ENCODE peak calls at places on chromosomes 1 and 21, in five cellular contexts. Q is trophoblast cell, D is IMR-90, C is neuronal stem cell, R is H1. E is an unnamed sample.

GRCh38 chr1:87598429-87598828 is 269.7 kb downstream of the LMO4 start:
- DNase-seq in R (peak), D (no peak), Q (peak), C (no peak), E (peak)

GRCh38 chr1:10211805-10212405 is 1.5 kb downstream of the KIF1B start:
- DNase-seq in R (no peak), C (no peak), D (no peak), Q (peak), E (no peak)

GRCh38 chr1:59298710-59299346 is 1.9 kb downstream of the FGGY start:
- DNase-seq in D (peak), Q (no peak), R (no peak), C (no peak), E (peak)

GRCh38 chr1:189103956-189104355 is 1373.7 kb downstream of the BRINP3 start:
- DNase-seq in R (no peak), D (peak), Q (no peak), C (no peak), E (no peak)

GRCh38 chr1:116988248-116988647 is 13.3 kb upstream of the CD101 start:
- DNase-seq in Q (no peak), R (no peak), D (no peak), C (no peak), E (no peak)

GRCh38 chr21:17709266-17709611 is 96.5 kb upstream of the BTG3 start:
- DNase-seq in C (no peak), Q (no peak), R (no peak), D (no peak), E (no peak)

GRCh38 chr1:21914880-21915640 is 22.1 kb downstream of the HSPG2 start:
- DNase-seq in C (no peak), D (no peak), R (no peak), Q (no peak), E (no peak)

GRCh38 chr1:25090707-25091422 is 141.4 kb downstream of the SYF2 start:
- DNase-seq in Q (no peak), R (no peak), C (no peak), D (no peak), E (peak)

GRCh38 chr1:241275981-241276380 is 81.0 kb downstream of the RGS7 start:
- DNase-seq in R (no peak), D (no peak), Q (no peak), C (no peak), E (peak)

GRCh38 chr1:151980287-151981177 is 13.1 kb downstream of the S100A10 start:
- DNase-seq in D (peak), R (no peak), C (no peak), Q (no peak), E (no peak)

GRCh38 chr1:19615438-19615837 is 28.7 kb upstream of the NBL1 start:
- DNase-seq in D (no peak), C (no peak), Q (no peak), R (no peak), E (no peak)

GRCh38 chr1:244783138-244783537 is 52.3 kb upstream of the COX20 start:
- DNase-seq in C (no peak), D (no peak), Q (no peak), R (no peak), E (no peak)

GRCh38 chr1:244779410-244779809 is 56.0 kb upstream of the COX20 start:
- DNase-seq in Q (no peak), R (no peak), C (no peak), D (peak), E (no peak)

GRCh38 chr1:244782056-244782455 is 53.4 kb upstream of the COX20 start:
- DNase-seq in D (peak), Q (no peak), R (no peak), C (no peak), E (no peak)

GRCh38 chr1:244778356-244778755 is 57.1 kb upstream of the COX20 start:
- DNase-seq in Q (no peak), R (no peak), C (no peak), D (peak), E (no peak)

DNA sequence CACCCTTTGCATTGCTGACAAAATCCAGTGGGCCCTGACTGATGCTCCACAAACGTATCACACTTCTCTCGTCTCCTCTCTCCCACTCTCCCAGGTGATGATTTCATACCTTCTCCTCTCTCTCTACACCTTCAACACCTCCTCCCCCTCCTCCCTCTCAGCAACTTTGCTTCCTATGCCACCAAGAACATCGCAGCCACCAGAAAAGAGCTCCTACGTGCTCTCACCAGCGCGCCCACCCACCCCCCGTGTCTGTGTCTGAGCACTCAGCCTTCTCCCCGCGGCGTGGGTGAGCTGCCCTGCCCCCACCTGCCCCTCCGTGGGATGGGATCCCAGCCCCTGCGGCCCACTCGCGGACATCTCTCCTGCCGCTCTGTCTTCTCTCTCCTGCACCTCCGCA is 55.1 kb upstream of the COX20 start:
- DNase-seq in D (no peak), Q (no peak), C (no peak), R (no peak), E (no peak)
- H4K8ac ChIP-seq in D (no peak), Q (no peak), C (no peak), R (no peak), E (no peak)

DNA sequence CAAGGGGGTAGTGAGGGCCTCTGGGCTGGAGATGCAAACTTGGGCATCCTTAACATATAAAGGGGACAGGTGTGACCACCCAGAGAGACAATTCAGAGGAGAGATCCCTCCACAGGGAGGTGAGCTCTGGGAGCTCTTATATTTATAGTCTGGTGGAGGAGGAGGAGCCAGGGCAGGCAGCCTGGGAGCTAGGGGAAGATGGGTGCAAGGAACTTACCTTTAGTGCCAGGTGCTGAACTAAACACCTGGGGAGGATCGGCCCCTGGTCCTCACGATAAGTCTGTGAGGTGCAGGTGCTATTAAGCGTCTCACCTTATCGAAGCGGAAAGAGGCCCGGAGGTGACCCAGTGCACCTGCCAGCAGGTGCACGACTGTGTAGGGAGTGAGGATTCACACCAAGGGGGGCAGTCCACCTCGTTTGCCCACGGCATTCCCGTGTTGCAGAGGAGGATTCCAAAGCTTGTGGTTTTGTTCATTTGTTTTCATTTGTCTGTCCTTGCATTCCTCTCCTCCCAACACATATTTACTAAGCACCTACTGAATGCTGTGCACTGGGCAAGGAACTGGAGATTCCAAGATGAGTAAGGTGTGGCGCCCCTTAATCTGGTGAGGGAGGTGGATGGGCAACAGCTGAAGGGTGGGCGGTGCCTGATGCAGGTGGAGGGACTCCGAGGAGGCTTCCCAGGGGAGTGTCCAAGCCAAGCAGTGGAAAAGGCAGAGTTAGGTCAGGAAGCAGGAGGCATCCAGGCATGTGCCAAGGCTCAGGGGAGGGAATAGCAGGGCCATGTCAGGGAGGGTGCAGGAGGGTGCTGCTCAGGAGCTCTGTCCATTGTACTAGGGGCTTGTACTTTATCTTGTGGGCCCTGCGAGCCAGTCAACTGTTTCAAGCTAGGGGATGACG is 11.4 kb downstream of the ARHGEF10L start:
- DNase-seq in Q (no peak), D (peak), R (no peak), C (no peak), E (no peak)
- H4K8ac ChIP-seq in Q (no peak), D (peak), R (peak), C (no peak), E (no peak)

GRCh38 chr1:85580046-85580411 is 532 bp upstream of the CCN1 start:
- DNase-seq in D (peak), C (no peak), R (peak), Q (peak), E (no peak)
- H4K8ac ChIP-seq in D (peak), C (no peak), R (no peak), Q (no peak), E (no peak)

GRCh38 chr1:97711858-97712257 is 209.0 kb downstream of the DPYD start:
- DNase-seq in C (no peak), Q (no peak), D (no peak), R (no peak), E (no peak)

GRCh38 chr1:97712980-97713379 is 207.9 kb downstream of the DPYD start:
- DNase-seq in D (no peak), R (no peak), C (no peak), Q (no peak), E (no peak)
- H4K8ac ChIP-seq in D (no peak), R (no peak), C (no peak), Q (no peak), E (no peak)

GRCh38 chr1:42942444-42942843 is 16.2 kb downstream of the SLC2A1 start:
- DNase-seq in R (no peak), Q (no peak), D (no peak), C (no peak), E (no peak)

GRCh38 chr1:42941640-42942330 is 16.9 kb downstream of the SLC2A1 start:
- DNase-seq in R (no peak), Q (peak), C (no peak), D (peak), E (peak)

GRCh38 chr1:42939216-42939615 is 19.5 kb downstream of the SLC2A1 start:
- DNase-seq in Q (no peak), R (no peak), D (no peak), C (no peak), E (no peak)

GRCh38 chr1:42943166-42943565 is 15.5 kb downstream of the SLC2A1 start:
- DNase-seq in R (no peak), C (no peak), D (no peak), Q (no peak), E (no peak)

DNA sequence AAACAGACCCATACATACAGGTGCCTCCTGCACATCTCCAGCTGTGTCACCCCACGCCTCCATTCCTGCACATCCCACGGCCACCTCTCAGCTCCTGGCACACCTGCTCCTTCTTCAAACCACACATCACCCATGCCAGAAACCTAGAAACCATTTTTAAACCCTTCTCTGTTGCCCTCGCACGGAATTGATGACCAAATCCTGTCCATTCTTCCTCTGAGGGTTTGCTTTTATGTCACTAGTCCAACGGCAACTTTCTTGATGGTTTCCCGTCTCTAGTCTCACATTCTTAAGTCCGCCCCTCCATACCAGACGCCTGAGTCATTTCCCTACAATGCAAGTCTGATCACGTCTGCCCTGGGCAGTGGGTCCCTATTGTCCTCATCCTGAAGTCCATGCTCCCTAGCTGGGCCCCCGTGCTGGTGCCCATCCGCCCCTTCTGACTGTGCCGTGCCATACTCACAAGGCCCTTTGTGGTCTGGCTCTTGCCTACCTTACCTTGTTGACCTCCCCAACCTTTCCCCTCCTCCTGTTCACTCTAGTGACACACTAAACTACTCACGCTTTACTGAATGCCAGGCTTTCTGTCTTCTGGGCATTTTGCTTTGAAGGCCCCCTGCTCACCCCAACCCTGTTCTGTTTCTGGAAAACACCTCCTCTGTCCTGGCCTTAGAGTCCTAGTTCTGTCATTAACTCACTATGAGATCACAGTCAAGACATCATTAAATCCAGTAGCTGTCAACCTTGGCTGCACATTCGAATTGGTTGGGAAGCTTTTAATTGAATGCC is 17.6 kb downstream of the SLC2A1 start:
- DNase-seq in D (peak), Q (peak), C (no peak), R (no peak), E (peak)
- H4K8ac ChIP-seq in D (peak), Q (peak), C (no peak), R (no peak), E (no peak)

GRCh38 chr1:109910123-109910962 is at the start of gene CSF1:
- DNase-seq in Q (peak), R (peak), D (peak), C (peak), E (peak)
- H4K8ac ChIP-seq in Q (peak), R (no peak), D (peak), C (no peak), E (no peak)

GRCh38 chr1:234899041-234899787 is 229.4 kb downstream of the TOMM20 start:
- DNase-seq in D (peak), C (no peak), R (no peak), Q (no peak), E (peak)
- H4K8ac ChIP-seq in D (peak), C (no peak), R (no peak), Q (no peak), E (no peak)

DNA sequence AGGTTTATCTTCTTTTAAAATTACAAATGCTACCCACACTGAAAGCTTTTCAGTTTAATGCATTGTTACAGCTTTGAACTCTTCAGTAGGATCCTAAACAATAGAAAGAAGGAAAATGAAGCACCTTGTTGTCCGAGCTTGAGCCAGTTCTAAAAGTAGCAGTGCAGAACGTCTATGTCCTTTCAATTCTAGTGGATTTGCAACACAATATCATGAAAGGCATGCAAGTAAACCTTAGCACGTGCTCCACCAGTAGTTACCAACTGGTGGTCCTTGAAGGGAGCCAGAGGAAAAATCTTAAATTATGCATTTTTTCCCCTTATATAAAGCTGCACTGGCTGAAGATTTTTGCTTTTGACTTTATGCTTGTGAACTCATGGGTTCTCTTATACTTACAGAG is 208.2 kb downstream of the NFIA start:
- DNase-seq in C (no peak), R (no peak), D (no peak), Q (no peak), E (no peak)
- H4K8ac ChIP-seq in C (no peak), R (no peak), D (no peak), Q (no peak), E (no peak)

DNA sequence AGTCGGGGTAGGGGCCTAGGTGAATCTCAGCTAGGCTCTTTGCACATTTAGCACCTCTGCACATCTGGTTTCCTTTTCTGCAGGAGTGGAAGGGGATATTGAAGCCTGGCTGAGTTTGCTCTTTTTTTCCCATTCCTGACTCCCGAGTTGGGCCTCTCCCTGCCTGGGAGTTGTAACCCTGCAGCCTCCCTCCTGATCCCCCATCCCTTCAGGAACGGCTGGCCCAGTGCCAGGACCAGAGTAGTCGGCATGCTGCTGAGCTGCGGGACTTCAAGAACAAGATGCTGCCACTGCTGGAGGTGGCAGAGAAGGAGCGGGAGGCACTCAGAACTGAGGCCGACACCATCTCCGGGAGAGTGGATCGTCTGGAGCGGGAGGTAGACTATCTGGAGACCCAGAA is 846 bp downstream of the OLFML3 start:
- DNase-seq in Q (no peak), D (peak), C (no peak), R (no peak), E (no peak)
- H4K8ac ChIP-seq in Q (peak), D (peak), C (no peak), R (no peak), E (no peak)

GRCh38 chr1:144551107-144551542 is 41.6 kb upstream of the PPIAL4F start:
- DNase-seq in Q (peak), D (no peak), C (no peak), R (peak), E (no peak)

GRCh38 chr1:144551543-144552424 is 40.9 kb upstream of the PPIAL4F start:
- DNase-seq in C (peak), Q (peak), R (peak), D (peak), E (peak)
- H4K8ac ChIP-seq in C (no peak), Q (peak), R (peak), D (peak), E (no peak)

E was measured in mesendoderm.